ENCODE peak calls at places on chromosome 6, in nine cellular contexts. F is RCC 7860, W is thoracic aorta, T is activated T-helper 1 cell treated with Interleukin-2 at 50 U/mL for 16 hours, K is astrocyte, J is substantia nigra, R is body of pancreas, M is adrenal gland, Z is choroid plexus epithelial cell. S is an unnamed sample.

GRCh38 chr6:17493286-17493685 is 99.9 kb downstream of the CAP2 start:
- DNase-seq in W (no peak), K (peak; percentile 89), F (peak; percentile 27), Z (peak; percentile 71), J (no peak), R (no peak), M (peak; percentile 25), T (no peak), S (peak; percentile 2)

GRCh38 chr6:54719633-54720032 is 126.9 kb upstream of the FAM83B start:
- DNase-seq in R (no peak), Z (peak; percentile 23), T (no peak), F (no peak), W (no peak), M (no peak), J (no peak), K (no peak), S (no peak)

GRCh38 chr6:137218473-137218916 is 690 bp downstream of the IFNGR1 start:
- DNase-seq in F (peak; percentile 48), J (no peak), W (peak; percentile 28), R (peak; percentile 65), K (peak; percentile 57), M (peak; percentile 71), T (no peak), Z (peak; percentile 57), S (peak; percentile 27)

GRCh38 chr6:169854083-169854725 is 102.8 kb downstream of the ERMARD start:
- DNase-seq in J (no peak), Z (no peak), T (no peak), F (no peak), M (no peak), K (no peak), W (no peak), R (no peak), S (no peak)

GRCh38 chr6:2502998-2503674 is 247.6 kb downstream of the MYLK4 start:
- DNase-seq in Z (peak; percentile 65), R (no peak), K (no peak), M (no peak), W (no peak), J (no peak), F (no peak), T (no peak), S (no peak)

GRCh38 chr6:21587925-21588811 is 5.4 kb upstream of the SOX4 start:
- DNase-seq in M (peak; percentile 48), K (peak; percentile 66), F (no peak), Z (peak; percentile 65), W (no peak), J (no peak), R (peak; percentile 66), T (no peak), S (peak; percentile 41)

GRCh38 chr6:9409126-9409525 is 973.8 kb upstream of the SLC35B3 start:
- DNase-seq in Z (no peak), F (no peak), T (no peak), R (no peak), W (no peak), J (no peak), K (no peak), M (no peak), S (no peak)

GRCh38 chr6:158784505-158784904 is 34.7 kb downstream of the EZR start:
- DNase-seq in K (peak; percentile 81), J (no peak), T (no peak), F (peak; percentile 79), M (no peak), W (no peak), R (no peak), Z (peak; percentile 39), S (peak; percentile 74)

GRCh38 chr6:111038534-111039252 is 48.6 kb upstream of the SLC16A10 start:
- DNase-seq in Z (no peak), M (no peak), W (no peak), T (no peak), J (no peak), K (no peak), F (no peak), R (no peak), S (no peak)

GRCh38 chr6:53513056-53513455 is 31.8 kb downstream of the GCLC start:
- DNase-seq in K (no peak), F (no peak), Z (no peak), W (no peak), T (no peak), M (no peak), R (no peak), J (no peak), S (no peak)

GRCh38 chr6:14212020-14212419 is 94.4 kb downstream of the CD83 start:
- DNase-seq in M (no peak), Z (no peak), R (no peak), K (no peak), J (no peak), W (no peak), T (no peak), F (no peak), S (no peak)

GRCh38 chr6:506508-506907 is 115.0 kb downstream of the IRF4 start:
- DNase-seq in F (no peak), W (no peak), Z (no peak), J (no peak), K (no peak), R (no peak), T (no peak), M (no peak), S (no peak)

GRCh38 chr6:149919834-149920225 is 3.1 kb downstream of the RAET1G start:
- DNase-seq in F (no peak), W (no peak), M (no peak), K (no peak), R (no peak), T (no peak), J (no peak), Z (no peak), S (no peak)

GRCh38 chr6:140956567-140957306 is 1176.0 kb upstream of the GJE1 start:
- DNase-seq in R (no peak), F (no peak), Z (peak; percentile 13), J (no peak), T (no peak), K (no peak), W (no peak), M (no peak), S (no peak)

GRCh38 chr6:140366991-140367390 is 992.5 kb upstream of the CITED2 start:
- DNase-seq in M (no peak), W (no peak), K (peak; percentile 92), F (peak; percentile 37), J (no peak), T (no peak), Z (peak; percentile 80), R (no peak), S (no peak)

GRCh38 chr6:150327117-150327774 is 41.6 kb upstream of the IYD start:
- DNase-seq in R (no peak), W (no peak), K (no peak), T (no peak), F (no peak), Z (no peak), M (no peak), J (no peak), S (no peak)

GRCh38 chr6:140897804-140898573 is 1234.7 kb upstream of the GJE1 start:
- DNase-seq in F (no peak), W (no peak), M (peak; percentile 16), T (no peak), R (no peak), Z (no peak), J (no peak), K (no peak), S (no peak)

GRCh38 chr6:163461696-163462095 is 47.2 kb downstream of the QKI start:
- DNase-seq in T (no peak), K (no peak), J (no peak), W (no peak), R (no peak), Z (no peak), M (no peak), F (no peak), S (no peak)

GRCh38 chr6:21098744-21099143 is 494.8 kb upstream of the SOX4 start:
- DNase-seq in M (no peak), R (no peak), K (no peak), F (no peak), Z (no peak), J (no peak), W (no peak), T (no peak), S (no peak)

GRCh38 chr6:69846312-69846711 is 20.0 kb upstream of the COL19A1 start:
- DNase-seq in M (no peak), W (no peak), T (no peak), F (no peak), J (no peak), K (no peak), R (no peak), Z (no peak), S (no peak)

GRCh38 chr6:151539506-151540268 is 45.9 kb downstream of the CCDC170 start:
- DNase-seq in M (no peak), T (no peak), F (no peak), J (no peak), Z (no peak), R (no peak), W (no peak), K (peak; percentile 71), S (no peak)

S was measured in ACHN.